ENCODE peak calls at places on chromosomes 12 and 14, in seven cellular contexts. T is activated B cell treated with CpG ODN at 0.5 μM for 24 hours, B is ecto neural progenitor cell, G is amygdala, Z is T-helper 9 cell, A is GM23338, X is NCI-H1092 treated with DMSO at 0.1 percent for 48 hours. D is an unnamed sample.

GRCh38 chr12:120854804-120855203 is 49.4 kb downstream of the SPPL3 start:
- DNase-seq in X (no peak), G (no peak), Z (no peak), A (no peak), B (no peak), T (no peak), D (no peak)

GRCh38 chr12:116881325-116881866 is at the start of gene HRK:
- DNase-seq in B (no peak), Z (no peak), T (no peak), A (peak), X (peak), G (no peak), D (no peak)

GRCh38 chr14:42994001-42994736 is 1387.5 kb downstream of the LRFN5 start:
- DNase-seq in X (no peak), Z (no peak), T (no peak), B (no peak), G (no peak), A (no peak), D (no peak)

GRCh38 chr14:55964081-55964480 is 154.1 kb upstream of the PELI2 start:
- DNase-seq in A (no peak), T (no peak), B (no peak), X (no peak), Z (no peak), G (no peak), D (no peak)

GRCh38 chr12:1439201-1439600 is 155.2 kb downstream of the FBXL14 start:
- DNase-seq in B (no peak), X (no peak), T (no peak), Z (no peak), G (no peak), A (no peak), D (no peak)

GRCh38 chr12:78802593-78802992 is 62.0 kb upstream of the SYT1 start:
- DNase-seq in T (no peak), A (peak), X (no peak), B (no peak), Z (no peak), G (no peak), D (no peak)

GRCh38 chr14:100889641-100890040 is 13.9 kb downstream of the RTL1 start:
- DNase-seq in B (no peak), T (peak), Z (no peak), X (no peak), G (no peak), A (no peak), D (no peak)

GRCh38 chr12:6782903-6783571 is 6.3 kb upstream of the CD4 start:
- DNase-seq in B (no peak), Z (no peak), G (no peak), X (no peak), T (no peak), A (no peak), D (no peak)

GRCh38 chr12:20474443-20474842 is 106.1 kb downstream of the PDE3A start:
- DNase-seq in A (peak), B (no peak), T (no peak), Z (no peak), G (no peak), X (no peak), D (no peak)

GRCh38 chr12:104280703-104281458 is 22.7 kb upstream of the EID3 start:
- DNase-seq in B (no peak), G (no peak), A (no peak), Z (no peak), X (no peak), T (no peak), D (no peak)